ENCODE peak calls at places on chromosomes 7 and 10, in ten cellular contexts. One of them, this sample, is unnamed.

GRCh38 chr7:126690848-126691751 is 561.6 kb downstream of the GRM8 start:
- DNase-seq in NCI-H82: peak
- DNase-seq in mucosa of descending colon: peak
- DNase-seq in NCI-H345: no peak
- DNase-seq in breast epithelium: no peak
- DNase-seq in T-helper 9 cell: no peak
- DNase-seq in ELR: no peak
- DNase-seq in EH: no peak
- DNase-seq in activated effector memory CD4-positive, alpha-beta T cell treated with Interleukin-2 at 50 U/mL for 16 hours: no peak
- DNase-seq in neural progenitor cell: peak
- DNase-seq in this sample: no peak

GRCh38 chr10:126092806-126093205 is 196.4 kb downstream of the FANK1 start:
- DNase-seq in NCI-H345: no peak
- DNase-seq in EH: peak
- DNase-seq in neural progenitor cell: no peak
- DNase-seq in ELR: peak
- DNase-seq in NCI-H82: no peak
- DNase-seq in activated effector memory CD4-positive, alpha-beta T cell treated with Interleukin-2 at 50 U/mL for 16 hours: no peak
- DNase-seq in mucosa of descending colon: no peak
- DNase-seq in breast epithelium: no peak
- DNase-seq in T-helper 9 cell: no peak
- DNase-seq in this sample: no peak

GRCh38 chr7:155255071-155255470 is 42.6 kb upstream of the INSIG1 start:
- DNase-seq in activated effector memory CD4-positive, alpha-beta T cell treated with Interleukin-2 at 50 U/mL for 16 hours: no peak
- DNase-seq in NCI-H345: no peak
- DNase-seq in T-helper 9 cell: no peak
- DNase-seq in ELR: no peak
- DNase-seq in mucosa of descending colon: no peak
- DNase-seq in NCI-H82: no peak
- DNase-seq in breast epithelium: no peak
- DNase-seq in EH: no peak
- DNase-seq in neural progenitor cell: no peak
- DNase-seq in this sample: no peak

GRCh38 chr10:22321156-22321711 is 335 bp downstream of the BMI1 start:
- DNase-seq in breast epithelium: no peak
- DNase-seq in mucosa of descending colon: peak
- DNase-seq in EH: peak
- DNase-seq in neural progenitor cell: peak
- DNase-seq in NCI-H82: peak
- DNase-seq in T-helper 9 cell: peak
- DNase-seq in activated effector memory CD4-positive, alpha-beta T cell treated with Interleukin-2 at 50 U/mL for 16 hours: peak
- DNase-seq in ELR: peak
- DNase-seq in NCI-H345: peak
- DNase-seq in this sample: peak

GRCh38 chr10:133274751-133275682 is 1.7 kb downstream of the ADAM8 start:
- DNase-seq in neural progenitor cell: no peak
- DNase-seq in T-helper 9 cell: peak
- DNase-seq in NCI-H82: peak
- DNase-seq in ELR: peak
- DNase-seq in EH: no peak
- DNase-seq in mucosa of descending colon: peak
- DNase-seq in NCI-H345: no peak
- DNase-seq in activated effector memory CD4-positive, alpha-beta T cell treated with Interleukin-2 at 50 U/mL for 16 hours: peak
- DNase-seq in breast epithelium: no peak
- DNase-seq in this sample: peak

GRCh38 chr10:14801693-14802092 is 27.0 kb upstream of the FAM107B start:
- DNase-seq in T-helper 9 cell: no peak
- DNase-seq in activated effector memory CD4-positive, alpha-beta T cell treated with Interleukin-2 at 50 U/mL for 16 hours: no peak
- DNase-seq in ELR: no peak
- DNase-seq in EH: no peak
- DNase-seq in NCI-H345: no peak
- DNase-seq in neural progenitor cell: peak
- DNase-seq in mucosa of descending colon: no peak
- DNase-seq in NCI-H82: peak
- DNase-seq in breast epithelium: no peak
- DNase-seq in this sample: no peak

GRCh38 chr10:125035136-125035535 is 93.2 kb downstream of the ZRANB1 start:
- DNase-seq in NCI-H82: no peak
- DNase-seq in EH: peak
- DNase-seq in activated effector memory CD4-positive, alpha-beta T cell treated with Interleukin-2 at 50 U/mL for 16 hours: no peak
- DNase-seq in breast epithelium: no peak
- DNase-seq in ELR: peak
- DNase-seq in neural progenitor cell: no peak
- DNase-seq in mucosa of descending colon: no peak
- DNase-seq in NCI-H345: no peak
- DNase-seq in T-helper 9 cell: no peak
- DNase-seq in this sample: no peak

GRCh38 chr7:99193527-99194214 is 14.2 kb downstream of the KPNA7 start:
- DNase-seq in NCI-H345: no peak
- DNase-seq in T-helper 9 cell: no peak
- DNase-seq in NCI-H82: no peak
- DNase-seq in activated effector memory CD4-positive, alpha-beta T cell treated with Interleukin-2 at 50 U/mL for 16 hours: no peak
- DNase-seq in neural progenitor cell: no peak
- DNase-seq in ELR: peak
- DNase-seq in mucosa of descending colon: no peak
- DNase-seq in breast epithelium: no peak
- DNase-seq in EH: peak
- DNase-seq in this sample: no peak

GRCh38 chr10:62130948-62131347 is 137.7 kb downstream of the RTKN2 start:
- DNase-seq in ELR: peak
- DNase-seq in T-helper 9 cell: no peak
- DNase-seq in breast epithelium: no peak
- DNase-seq in mucosa of descending colon: no peak
- DNase-seq in NCI-H82: no peak
- DNase-seq in NCI-H345: no peak
- DNase-seq in neural progenitor cell: no peak
- DNase-seq in EH: peak
- DNase-seq in activated effector memory CD4-positive, alpha-beta T cell treated with Interleukin-2 at 50 U/mL for 16 hours: no peak
- DNase-seq in this sample: no peak

GRCh38 chr10:111148025-111148424 is 71.2 kb downstream of the ADRA2A start:
- DNase-seq in NCI-H82: no peak
- DNase-seq in NCI-H345: no peak
- DNase-seq in breast epithelium: no peak
- DNase-seq in mucosa of descending colon: no peak
- DNase-seq in neural progenitor cell: no peak
- DNase-seq in ELR: no peak
- DNase-seq in EH: no peak
- DNase-seq in activated effector memory CD4-positive, alpha-beta T cell treated with Interleukin-2 at 50 U/mL for 16 hours: no peak
- DNase-seq in T-helper 9 cell: no peak
- DNase-seq in this sample: no peak